ENCODE peak calls at places on chromosomes 2 and 18, in nine cellular contexts. I, M, E, F, R, Q, C, K and T are unnamed samples.

GRCh38 chr18:7607535-7608173 is 40.5 kb downstream of the PTPRM start:
- DNase-seq in I (no peak), M (peak), E (no peak), F (no peak), R (peak), Q (no peak), C (no peak), K (no peak), T (no peak)

GRCh38 chr2:160561551-160562280 is 68.1 kb upstream of the RBMS1 start:
- DNase-seq in I (no peak), M (no peak), E (no peak), F (peak), R (no peak), Q (no peak), C (no peak), K (no peak), T (no peak)

GRCh38 chr2:105398522-105399206 is at the start of gene FHL2:
- DNase-seq in I (peak), M (peak), E (peak), F (peak), R (peak), Q (peak), C (peak), K (peak), T (no peak)

GRCh38 chr2:144516417-144516980 is 3.4 kb downstream of the ZEB2 start:
- DNase-seq in I (peak), M (no peak), E (no peak), F (no peak), R (peak), Q (no peak), C (no peak), K (no peak), T (peak)

GRCh38 chr18:80158365-80158764 is 49.3 kb downstream of the ADNP2 start:
- DNase-seq in I (no peak), M (no peak), E (no peak), F (no peak), R (no peak), Q (no peak), C (no peak), K (no peak), T (no peak)

GRCh38 chr2:42962521-42962953 is 170.2 kb upstream of the HAAO start:
- DNase-seq in I (no peak), M (no peak), E (no peak), F (peak), R (no peak), Q (no peak), C (no peak), K (no peak), T (no peak)

GRCh38 chr2:232833830-232834229 is 36.2 kb upstream of the SNORC start:
- DNase-seq in I (no peak), M (no peak), E (no peak), F (no peak), R (no peak), Q (no peak), C (no peak), K (no peak), T (no peak)

GRCh38 chr18:55141318-55141717 is 182.1 kb upstream of the CCDC68 start:
- DNase-seq in I (no peak), M (no peak), E (no peak), F (peak), R (no peak), Q (no peak), C (no peak), K (no peak), T (no peak)

GRCh38 chr2:39642054-39642742 is 23.5 kb upstream of the TMEM178A start:
- DNase-seq in I (no peak), M (peak), E (no peak), F (peak), R (no peak), Q (no peak), C (no peak), K (no peak), T (no peak)

GRCh38 chr2:156933580-156934225 is 323.8 kb upstream of the GALNT5 start:
- DNase-seq in I (no peak), M (no peak), E (no peak), F (no peak), R (no peak), Q (no peak), C (no peak), K (no peak), T (no peak)

GRCh38 chr18:28511421-28511821 is 334.5 kb upstream of the CDH2 start:
- DNase-seq in I (no peak), M (no peak), E (no peak), F (no peak), R (no peak), Q (no peak), C (no peak), K (no peak), T (no peak)

GRCh38 chr2:239337122-239337876 is 63.5 kb downstream of the HDAC4 start:
- DNase-seq in I (no peak), M (peak), E (no peak), F (no peak), R (no peak), Q (no peak), C (no peak), K (no peak), T (no peak)

GRCh38 chr2:240246173-240246820 is 105.8 kb upstream of the OTOS start:
- DNase-seq in I (no peak), M (no peak), E (no peak), F (no peak), R (no peak), Q (no peak), C (no peak), K (no peak), T (no peak)

GRCh38 chr2:38164881-38165280 is 88.9 kb upstream of the CYP1B1 start:
- DNase-seq in I (no peak), M (no peak), E (no peak), F (peak), R (no peak), Q (no peak), C (no peak), K (no peak), T (no peak)

GRCh38 chr18:56233595-56233994 is 404.8 kb downstream of the TXNL1 start:
- DNase-seq in I (no peak), M (no peak), E (no peak), F (peak), R (peak), Q (no peak), C (no peak), K (no peak), T (no peak)

GRCh38 chr2:35220471-35220870 is 1135.1 kb upstream of the CRIM1 start:
- DNase-seq in I (no peak), M (no peak), E (no peak), F (peak), R (no peak), Q (no peak), C (no peak), K (no peak), T (no peak)

GRCh38 chr2:232487385-232488096 is at the start of gene ECEL1:
- DNase-seq in I (no peak), M (no peak), E (no peak), F (no peak), R (peak), Q (no peak), C (peak), K (no peak), T (no peak)

GRCh38 chr2:45797451-45798230 is 146.2 kb downstream of the PRKCE start:
- DNase-seq in I (no peak), M (no peak), E (no peak), F (no peak), R (no peak), Q (no peak), C (no peak), K (no peak), T (no peak)

GRCh38 chr2:240988571-240989271 is 9.7 kb upstream of the SNED1 start:
- DNase-seq in I (no peak), M (no peak), E (no peak), F (no peak), R (peak), Q (peak), C (peak), K (no peak), T (peak)

GRCh38 chr2:4964579-4964978 is 727.6 kb upstream of the SOX11 start:
- DNase-seq in I (peak), M (no peak), E (no peak), F (no peak), R (no peak), Q (no peak), C (no peak), K (no peak), T (no peak)

GRCh38 chr2:239184179-239184578 is 216.6 kb downstream of the HDAC4 start:
- DNase-seq in I (no peak), M (no peak), E (no peak), F (no peak), R (no peak), Q (peak), C (no peak), K (no peak), T (no peak)

GRCh38 chr2:225010804-225011203 is 31.5 kb downstream of the DOCK10 start:
- DNase-seq in I (no peak), M (no peak), E (no peak), F (peak), R (no peak), Q (no peak), C (no peak), K (peak), T (no peak)